ENCODE peak calls at places on chromosomes 3 and 15, in eight cellular contexts. O, Q, P, J, S, F, E and D are unnamed samples.

GRCh38 chr15:70246623-70247200 is 149.0 kb upstream of the TLE3 start:
- DNase-seq in O (peak; percentile 40), Q (no peak), P (no peak), J (no peak), S (no peak), F (no peak), E (no peak), D (no peak)

GRCh38 chr3:63976166-63976861 is 47.0 kb downstream of the PSMD6 start:
- DNase-seq in O (no peak), Q (no peak), P (no peak), J (peak; percentile 72), S (no peak), F (no peak), E (no peak), D (no peak)

GRCh38 chr3:187798531-187799520 is 53.6 kb upstream of the BCL6 start:
- DNase-seq in O (no peak), Q (no peak), P (no peak), J (no peak), S (peak; percentile 62), F (no peak), E (no peak), D (no peak)

GRCh38 chr15:69952210-69952555 is 145.5 kb downstream of the TLE3 start:
- DNase-seq in O (peak; percentile 7), Q (no peak), P (no peak), J (no peak), S (no peak), F (no peak), E (no peak), D (no peak)

GRCh38 chr15:78280289-78281072 is 16.1 kb downstream of the DNAJA4 start:
- DNase-seq in O (peak; percentile 32), Q (no peak), P (no peak), J (no peak), S (no peak), F (no peak), E (no peak), D (no peak)

GRCh38 chr15:84715442-84716035 is 400 bp downstream of the SEC11A start:
- DNase-seq in O (peak; percentile 85), Q (peak; percentile 66), P (peak; percentile 53), J (peak; percentile 17), S (peak; percentile 17), F (peak; percentile 26), E (no peak), D (no peak)

GRCh38 chr3:59559721-59560514 is 510.1 kb upstream of the CFAP20DC start:
- DNase-seq in O (no peak), Q (no peak), P (peak; percentile 25), J (peak; percentile 70), S (no peak), F (no peak), E (no peak), D (no peak)

GRCh38 chr15:67329984-67330733 is 75.6 kb downstream of the IQCH start:
- DNase-seq in O (no peak), Q (no peak), P (no peak), J (no peak), S (no peak), F (no peak), E (no peak), D (no peak)

GRCh38 chr3:98657429-98657828 is 64.0 kb upstream of the CPOX start:
- DNase-seq in O (no peak), Q (no peak), P (peak; percentile 62), J (no peak), S (peak; percentile 75), F (peak; percentile 1), E (no peak), D (no peak)

GRCh38 chr15:34795267-34796081 is at the start of gene ACTC1:
- DNase-seq in O (no peak), Q (peak; percentile 87), P (peak; percentile 74), J (peak; percentile 89), S (peak; percentile 33), F (no peak), E (no peak), D (peak; percentile 73)

GRCh38 chr3:11662392-11662990 is 18.8 kb upstream of the VGLL4 start:
- DNase-seq in O (no peak), Q (no peak), P (no peak), J (no peak), S (no peak), F (no peak), E (no peak), D (no peak)

GRCh38 chr15:71934446-71934845 is 124.1 kb downstream of the NR2E3 start:
- DNase-seq in O (no peak), Q (no peak), P (no peak), J (no peak), S (no peak), F (no peak), E (no peak), D (no peak)

GRCh38 chr3:161177996-161178395 is 43.1 kb upstream of the NMD3 start:
- DNase-seq in O (no peak), Q (no peak), P (no peak), J (no peak), S (no peak), F (no peak), E (no peak), D (no peak)

GRCh38 chr3:61173685-61174084 is 77.6 kb downstream of the FHIT start:
- DNase-seq in O (no peak), Q (no peak), P (no peak), J (no peak), S (no peak), F (no peak), E (no peak), D (no peak)

GRCh38 chr15:63856711-63857458 is 23.1 kb upstream of the HERC1 start:
- DNase-seq in O (no peak), Q (no peak), P (no peak), J (no peak), S (no peak), F (no peak), E (no peak), D (no peak)

GRCh38 chr3:47054414-47054813 is 74.9 kb downstream of the NBEAL2 start:
- DNase-seq in O (no peak), Q (no peak), P (no peak), J (no peak), S (no peak), F (no peak), E (no peak), D (no peak)

GRCh38 chr3:13711911-13712650 is 163.2 kb downstream of the FBLN2 start:
- DNase-seq in O (peak; percentile 36), Q (peak; percentile 13), P (no peak), J (no peak), S (no peak), F (no peak), E (no peak), D (peak; percentile 16)

GRCh38 chr15:71252036-71252898 is 137.0 kb downstream of the THSD4 start:
- DNase-seq in O (no peak), Q (no peak), P (no peak), J (no peak), S (no peak), F (no peak), E (no peak), D (no peak)

GRCh38 chr3:9590282-9590791 is 36.7 kb upstream of the LHFPL4 start:
- DNase-seq in O (no peak), Q (no peak), P (no peak), J (no peak), S (no peak), F (no peak), E (no peak), D (no peak)

GRCh38 chr3:23685484-23686258 is 120.1 kb upstream of the UBE2E1 start:
- DNase-seq in O (peak; percentile 91), Q (peak; percentile 90), P (no peak), J (peak; percentile 88), S (no peak), F (no peak), E (peak; percentile 13), D (peak; percentile 87)

GRCh38 chr3:150330174-150330573 is 77.9 kb upstream of the TSC22D2 start:
- DNase-seq in O (no peak), Q (no peak), P (no peak), J (no peak), S (no peak), F (no peak), E (no peak), D (no peak)

GRCh38 chr3:66110840-66111239 is 72.1 kb upstream of the MAGI1 start:
- DNase-seq in O (no peak), Q (no peak), P (no peak), J (no peak), S (no peak), F (no peak), E (no peak), D (no peak)

GRCh38 chr3:122957707-122958210 is 69.8 kb downstream of the SEMA5B start:
- DNase-seq in O (no peak), Q (peak; percentile 80), P (no peak), J (no peak), S (no peak), F (no peak), E (no peak), D (no peak)

GRCh38 chr15:58257776-58258325 is 119.7 kb downstream of the AQP9 start:
- DNase-seq in O (no peak), Q (no peak), P (no peak), J (no peak), S (no peak), F (no peak), E (no peak), D (no peak)

GRCh38 chr3:354433-354832 is 157.9 kb downstream of the CHL1 start:
- DNase-seq in O (no peak), Q (no peak), P (peak; percentile 61), J (no peak), S (peak; percentile 45), F (no peak), E (peak; percentile 34), D (no peak)

GRCh38 chr3:157301755-157302154 is 134.9 kb upstream of the PTX3 start:
- DNase-seq in O (no peak), Q (no peak), P (no peak), J (no peak), S (no peak), F (no peak), E (no peak), D (no peak)